ENCODE peak calls at places on chromosomes 3 and 15, in five cellular contexts. H, E, S, I and X are unnamed samples.

GRCh38 chr3:131277836-131278497 is 103.6 kb upstream of the NUDT16 start:
- DNase-seq in H (no peak), E (no peak), S (no peak), I (no peak), X (peak; percentile 11)

GRCh38 chr3:197022405-197023231 is 7.0 kb downstream of the MELTF start:
- DNase-seq in H (no peak), E (no peak), S (no peak), I (no peak), X (no peak)

GRCh38 chr3:127020543-127020942 is 37.6 kb downstream of the PLXNA1 start:
- DNase-seq in H (no peak), E (no peak), S (no peak), I (no peak), X (no peak)

GRCh38 chr15:63599401-63600000 is 2.3 kb downstream of the FBXL22 start:
- DNase-seq in H (no peak), E (peak; percentile 61), S (peak; percentile 90), I (peak; percentile 80), X (no peak)

GRCh38 chr3:155431856-155432570 is 138.5 kb upstream of the STRIT1 start:
- DNase-seq in H (no peak), E (no peak), S (no peak), I (no peak), X (no peak)

GRCh38 chr3:184842433-184842832 is 30.5 kb downstream of the VPS8 start:
- DNase-seq in H (no peak), E (no peak), S (no peak), I (no peak), X (no peak)

GRCh38 chr3:151639096-151639740 is 94.5 kb upstream of the AADACL2 start:
- DNase-seq in H (no peak), E (no peak), S (no peak), I (peak; percentile 23), X (no peak)

GRCh38 chr15:98804057-98804380 is 155.7 kb downstream of the IGF1R start:
- DNase-seq in H (no peak), E (no peak), S (no peak), I (no peak), X (no peak)

GRCh38 chr3:107425033-107425432 is 47.8 kb downstream of the CCDC54 start:
- DNase-seq in H (no peak), E (no peak), S (no peak), I (no peak), X (no peak)

GRCh38 chr3:78844307-78844706 is 923.5 kb downstream of the ROBO1 start:
- DNase-seq in H (no peak), E (no peak), S (no peak), I (no peak), X (no peak)

GRCh38 chr3:138440596-138440995 is 6.2 kb downstream of the ESYT3 start:
- DNase-seq in H (no peak), E (no peak), S (no peak), I (no peak), X (peak; percentile 7)

GRCh38 chr3:152595975-152596832 is 238.7 kb upstream of the P2RY1 start:
- DNase-seq in H (no peak), E (no peak), S (no peak), I (peak; percentile 59), X (peak; percentile 89)

GRCh38 chr3:10883478-10884234 is 67.6 kb downstream of the SLC6A11 start:
- DNase-seq in H (no peak), E (peak; percentile 49), S (no peak), I (no peak), X (peak; percentile 1)

GRCh38 chr15:69400850-69401249 is 13.3 kb upstream of the KIF23 start:
- DNase-seq in H (no peak), E (no peak), S (no peak), I (no peak), X (no peak)

GRCh38 chr15:98799461-98799971 is 151.2 kb downstream of the IGF1R start:
- DNase-seq in H (no peak), E (peak; percentile 59), S (no peak), I (peak; percentile 43), X (no peak)

GRCh38 chr15:75232252-75232813 is 25.8 kb upstream of the GOLGA6C start:
- DNase-seq in H (no peak), E (no peak), S (no peak), I (no peak), X (no peak)

GRCh38 chr3:14799146-14799545 is 19.6 kb upstream of the FGD5 start:
- DNase-seq in H (no peak), E (no peak), S (no peak), I (peak; percentile 5), X (no peak)

GRCh38 chr3:152176241-152176640 is 92.5 kb upstream of the MBNL1 start:
- DNase-seq in H (no peak), E (no peak), S (no peak), I (no peak), X (peak; percentile 25)

GRCh38 chr3:133973249-133973980 is 56.3 kb downstream of the SLCO2A1 start:
- DNase-seq in H (no peak), E (no peak), S (peak; percentile 51), I (no peak), X (no peak)

GRCh38 chr3:30502742-30503073 is 103.7 kb upstream of the TGFBR2 start:
- DNase-seq in H (no peak), E (no peak), S (no peak), I (no peak), X (no peak)

GRCh38 chr3:30260747-30261146 is 345.7 kb upstream of the TGFBR2 start:
- DNase-seq in H (no peak), E (no peak), S (no peak), I (no peak), X (no peak)

GRCh38 chr3:141170678-141171295 is 60.8 kb upstream of the PXYLP1 start:
- DNase-seq in H (no peak), E (no peak), S (no peak), I (no peak), X (no peak)

GRCh38 chr3:106963446-106963845 is 413.8 kb upstream of the CCDC54 start:
- DNase-seq in H (no peak), E (no peak), S (no peak), I (peak; percentile 22), X (peak; percentile 70)

GRCh38 chr3:129021140-129021551 is 20.0 kb downstream of the EFCC1 start:
- DNase-seq in H (no peak), E (no peak), S (peak; percentile 9), I (peak; percentile 50), X (no peak)

GRCh38 chr15:39852237-39852636 is 67.8 kb downstream of the GPR176 start:
- DNase-seq in H (no peak), E (no peak), S (no peak), I (peak; percentile 16), X (peak; percentile 43)

GRCh38 chr3:132625613-132626012 is 28.5 kb downstream of the ACKR4 start:
- DNase-seq in H (no peak), E (no peak), S (no peak), I (no peak), X (no peak)

GRCh38 chr3:126349071-126349470 is 8.1 kb downstream of the KLF15 start:
- DNase-seq in H (no peak), E (peak; percentile 3), S (peak; percentile 63), I (no peak), X (no peak)

GRCh38 chr15:39362832-39363561 is 217.9 kb upstream of the THBS1 start:
- DNase-seq in H (no peak), E (no peak), S (no peak), I (no peak), X (peak; percentile 92)

GRCh38 chr3:196275126-196275525 is 12.4 kb downstream of the PCYT1A start:
- DNase-seq in H (no peak), E (no peak), S (no peak), I (no peak), X (no peak)

GRCh38 chr3:53382106-53382505 is 34.8 kb upstream of the DCP1A start:
- DNase-seq in H (no peak), E (no peak), S (no peak), I (no peak), X (peak; percentile 60)

GRCh38 chr3:59023612-59024011 is 26.2 kb downstream of the CFAP20DC start:
- DNase-seq in H (no peak), E (no peak), S (no peak), I (no peak), X (no peak)

GRCh38 chr3:154835638-154836037 is 244.5 kb upstream of the MME start:
- DNase-seq in H (no peak), E (no peak), S (no peak), I (no peak), X (no peak)

GRCh38 chr15:92882697-92883642 is 17.2 kb upstream of the CHD2 start:
- DNase-seq in H (peak; percentile 71), E (no peak), S (peak; percentile 79), I (peak; percentile 57), X (no peak)

GRCh38 chr3:1439395-1439794 is 346.6 kb downstream of the CNTN6 start:
- DNase-seq in H (no peak), E (peak; percentile 55), S (no peak), I (no peak), X (peak; percentile 0)

GRCh38 chr15:82788496-82788895 is 17.4 kb downstream of the FSD2 start:
- DNase-seq in H (no peak), E (no peak), S (no peak), I (no peak), X (no peak)
- H3K27ac ChIP-seq in H (no peak overlapping the region), E (no peak overlapping the region), S (no peak overlapping the region), I (no peak overlapping the region), X (no peak overlapping the region)

GRCh38 chr15:45402162-45402954 is 24.0 kb upstream of the GATM start:
- DNase-seq in H (peak; percentile 97), E (peak; percentile 98), S (peak; percentile 98), I (peak; percentile 99), X (peak; percentile 95)
- H3K27ac ChIP-seq in H (peak overlapping the region; percentile 75), E (peak overlapping the region; percentile 94), S (peak overlapping the region; percentile 78), I (peak overlapping the region; percentile 69), X (peak overlapping the region; percentile 20)

GRCh38 chr15:80693682-80694623 is 1.2 kb upstream of the ABHD17C start:
- DNase-seq in H (no peak), E (no peak), S (no peak), I (no peak), X (no peak)
- H3K27ac ChIP-seq in H (peak overlapping the region; percentile 20), E (no peak overlapping the region), S (peak overlapping the region; percentile 70), I (no peak overlapping the region), X (no peak overlapping the region)

DNA sequence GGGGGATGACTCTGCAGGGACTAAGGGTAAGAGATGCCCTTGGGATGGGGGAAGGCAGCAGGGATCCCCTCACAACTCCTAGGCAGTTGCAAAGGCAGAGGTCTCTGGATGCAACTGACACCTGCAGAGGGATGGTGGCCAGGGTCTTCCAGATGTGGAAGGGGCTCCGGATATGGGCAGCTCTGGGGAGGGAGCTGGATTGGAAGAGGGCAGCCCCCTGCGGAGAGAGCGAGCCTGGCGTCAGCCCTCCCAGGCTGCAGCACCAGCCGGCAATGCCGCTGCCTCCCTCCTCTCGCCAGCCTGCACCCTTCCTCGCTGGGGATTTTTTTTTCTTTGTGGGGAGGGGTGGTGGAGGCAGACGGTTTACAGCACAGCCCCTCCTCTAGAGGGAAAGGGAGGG is 1.7 kb downstream of the INSYN1 start:
- DNase-seq in H (no peak), E (no peak), S (no peak), I (no peak), X (no peak)
- H3K27ac ChIP-seq in H (no peak overlapping the region), E (peak overlapping the region; percentile 83), S (no peak overlapping the region), I (no peak overlapping the region), X (no peak overlapping the region)

GRCh38 chr3:51953445-51953844 is 1.7 kb upstream of the GPR62 start:
- DNase-seq in H (no peak), E (no peak), S (no peak), I (no peak), X (peak; percentile 67)
- H3K27ac ChIP-seq in H (no peak overlapping the region), E (peak overlapping the region; percentile 64), S (no peak overlapping the region), I (no peak overlapping the region), X (no peak overlapping the region)

GRCh38 chr3:55725681-55726500 is 238.8 kb upstream of the WNT5A start:
- DNase-seq in H (no peak), E (no peak), S (no peak), I (no peak), X (no peak)
- H3K27ac ChIP-seq in H (no peak overlapping the region), E (no peak overlapping the region), S (no peak overlapping the region), I (no peak overlapping the region), X (no peak overlapping the region)

GRCh38 chr3:56811545-56812202 is 9.9 kb upstream of the ARHGEF3 start:
- DNase-seq in H (no peak), E (no peak), S (no peak), I (no peak), X (no peak)
- H3K27ac ChIP-seq in H (no peak overlapping the region), E (no peak overlapping the region), S (no peak overlapping the region), I (no peak overlapping the region), X (no peak overlapping the region)